ENCODE peak calls at places on chromosome 7, in nine cellular contexts. One of them, this sample, is unnamed.

GRCh38 chr7:68440870-68441269 is 1157.4 kb upstream of the AUTS2 start:
- DNase-seq in activated T-cell treated with anti-CD3 and anti-CD28 coated beads, Interleukin-2, amount 50 U/mL, for 4 hours: no peak
- DNase-seq in ELR: no peak
- DNase-seq in NCI-H510A: no peak
- DNase-seq in GM18507: no peak
- DNase-seq in lower lobe of right lung: no peak
- DNase-seq in GM04504: no peak
- DNase-seq in suprapubic skin: no peak
- DNase-seq in stimulated activated CD8-positive, alpha-beta memory T cell treated with anti-CD3 and anti-CD28 coated beads, Interleukin-4, amount 100 ng/mL, for 1 hour: no peak
- DNase-seq in this sample: no peak

GRCh38 chr7:116593359-116594075 is 68.7 kb downstream of the CAV1 start:
- DNase-seq in suprapubic skin: no peak
- DNase-seq in ELR: no peak
- DNase-seq in activated T-cell treated with anti-CD3 and anti-CD28 coated beads, Interleukin-2, amount 50 U/mL, for 4 hours: no peak
- DNase-seq in stimulated activated CD8-positive, alpha-beta memory T cell treated with anti-CD3 and anti-CD28 coated beads, Interleukin-4, amount 100 ng/mL, for 1 hour: no peak
- DNase-seq in GM04504: no peak
- DNase-seq in GM18507: no peak
- DNase-seq in lower lobe of right lung: no peak
- DNase-seq in NCI-H510A: no peak
- DNase-seq in this sample: no peak

GRCh38 chr7:41445432-41445831 is 257.5 kb downstream of the INHBA start:
- DNase-seq in activated T-cell treated with anti-CD3 and anti-CD28 coated beads, Interleukin-2, amount 50 U/mL, for 4 hours: no peak
- DNase-seq in GM04504: no peak
- DNase-seq in suprapubic skin: no peak
- DNase-seq in NCI-H510A: no peak
- DNase-seq in ELR: no peak
- DNase-seq in lower lobe of right lung: no peak
- DNase-seq in stimulated activated CD8-positive, alpha-beta memory T cell treated with anti-CD3 and anti-CD28 coated beads, Interleukin-4, amount 100 ng/mL, for 1 hour: no peak
- DNase-seq in GM18507: no peak
- DNase-seq in this sample: peak; percentile 19

GRCh38 chr7:29607889-29608288 is 44.3 kb downstream of the PRR15 start:
- DNase-seq in lower lobe of right lung: no peak
- DNase-seq in stimulated activated CD8-positive, alpha-beta memory T cell treated with anti-CD3 and anti-CD28 coated beads, Interleukin-4, amount 100 ng/mL, for 1 hour: no peak
- DNase-seq in suprapubic skin: no peak
- DNase-seq in activated T-cell treated with anti-CD3 and anti-CD28 coated beads, Interleukin-2, amount 50 U/mL, for 4 hours: no peak
- DNase-seq in GM18507: no peak
- DNase-seq in ELR: peak; percentile 90
- DNase-seq in NCI-H510A: no peak
- DNase-seq in GM04504: no peak
- DNase-seq in this sample: no peak

GRCh38 chr7:158031820-158032424 is 555.7 kb downstream of the PTPRN2 start:
- DNase-seq in activated T-cell treated with anti-CD3 and anti-CD28 coated beads, Interleukin-2, amount 50 U/mL, for 4 hours: no peak
- DNase-seq in ELR: no peak
- DNase-seq in GM04504: no peak
- DNase-seq in lower lobe of right lung: no peak
- DNase-seq in suprapubic skin: no peak
- DNase-seq in stimulated activated CD8-positive, alpha-beta memory T cell treated with anti-CD3 and anti-CD28 coated beads, Interleukin-4, amount 100 ng/mL, for 1 hour: no peak
- DNase-seq in GM18507: no peak
- DNase-seq in NCI-H510A: no peak
- DNase-seq in this sample: no peak

GRCh38 chr7:139488810-139489209 is 5.3 kb upstream of the KLRG2 start:
- DNase-seq in lower lobe of right lung: no peak
- DNase-seq in suprapubic skin: no peak
- DNase-seq in ELR: no peak
- DNase-seq in GM18507: no peak
- DNase-seq in activated T-cell treated with anti-CD3 and anti-CD28 coated beads, Interleukin-2, amount 50 U/mL, for 4 hours: no peak
- DNase-seq in GM04504: no peak
- DNase-seq in stimulated activated CD8-positive, alpha-beta memory T cell treated with anti-CD3 and anti-CD28 coated beads, Interleukin-4, amount 100 ng/mL, for 1 hour: no peak
- DNase-seq in NCI-H510A: no peak
- DNase-seq in this sample: no peak

GRCh38 chr7:29457565-29457971 is 106.1 kb upstream of the PRR15 start:
- DNase-seq in NCI-H510A: no peak
- DNase-seq in ELR: peak; percentile 5
- DNase-seq in lower lobe of right lung: no peak
- DNase-seq in suprapubic skin: no peak
- DNase-seq in GM04504: peak; percentile 93
- DNase-seq in activated T-cell treated with anti-CD3 and anti-CD28 coated beads, Interleukin-2, amount 50 U/mL, for 4 hours: no peak
- DNase-seq in GM18507: no peak
- DNase-seq in stimulated activated CD8-positive, alpha-beta memory T cell treated with anti-CD3 and anti-CD28 coated beads, Interleukin-4, amount 100 ng/mL, for 1 hour: no peak
- DNase-seq in this sample: no peak

GRCh38 chr7:140242057-140243031 is 65.6 kb upstream of the KDM7A start:
- DNase-seq in lower lobe of right lung: peak; percentile 64
- DNase-seq in ELR: no peak
- DNase-seq in GM18507: no peak
- DNase-seq in NCI-H510A: no peak
- DNase-seq in stimulated activated CD8-positive, alpha-beta memory T cell treated with anti-CD3 and anti-CD28 coated beads, Interleukin-4, amount 100 ng/mL, for 1 hour: no peak
- DNase-seq in GM04504: no peak
- DNase-seq in suprapubic skin: no peak
- DNase-seq in activated T-cell treated with anti-CD3 and anti-CD28 coated beads, Interleukin-2, amount 50 U/mL, for 4 hours: no peak
- DNase-seq in this sample: peak; percentile 68

GRCh38 chr7:30159698-30160143 is 24.9 kb downstream of the MTURN start:
- DNase-seq in stimulated activated CD8-positive, alpha-beta memory T cell treated with anti-CD3 and anti-CD28 coated beads, Interleukin-4, amount 100 ng/mL, for 1 hour: no peak
- DNase-seq in lower lobe of right lung: peak; percentile 80
- DNase-seq in activated T-cell treated with anti-CD3 and anti-CD28 coated beads, Interleukin-2, amount 50 U/mL, for 4 hours: no peak
- DNase-seq in ELR: peak; percentile 56
- DNase-seq in suprapubic skin: no peak
- DNase-seq in NCI-H510A: peak; percentile 37
- DNase-seq in GM04504: no peak
- DNase-seq in GM18507: no peak
- DNase-seq in this sample: peak; percentile 57

GRCh38 chr7:94913391-94913790 is 6.0 kb downstream of the PPP1R9A start:
- DNase-seq in suprapubic skin: no peak
- DNase-seq in activated T-cell treated with anti-CD3 and anti-CD28 coated beads, Interleukin-2, amount 50 U/mL, for 4 hours: no peak
- DNase-seq in GM04504: no peak
- DNase-seq in ELR: no peak
- DNase-seq in lower lobe of right lung: no peak
- DNase-seq in GM18507: no peak
- DNase-seq in stimulated activated CD8-positive, alpha-beta memory T cell treated with anti-CD3 and anti-CD28 coated beads, Interleukin-4, amount 100 ng/mL, for 1 hour: no peak
- DNase-seq in NCI-H510A: no peak
- DNase-seq in this sample: no peak

GRCh38 chr7:102395620-102395957 is 574 bp upstream of the PRKRIP1 start:
- DNase-seq in GM18507: no peak
- DNase-seq in suprapubic skin: no peak
- DNase-seq in ELR: peak; percentile 38
- DNase-seq in NCI-H510A: no peak
- DNase-seq in stimulated activated CD8-positive, alpha-beta memory T cell treated with anti-CD3 and anti-CD28 coated beads, Interleukin-4, amount 100 ng/mL, for 1 hour: no peak
- DNase-seq in lower lobe of right lung: no peak
- DNase-seq in GM04504: no peak
- DNase-seq in activated T-cell treated with anti-CD3 and anti-CD28 coated beads, Interleukin-2, amount 50 U/mL, for 4 hours: no peak
- DNase-seq in this sample: no peak

GRCh38 chr7:107267138-107267537 is 98.3 kb downstream of the HBP1 start:
- DNase-seq in activated T-cell treated with anti-CD3 and anti-CD28 coated beads, Interleukin-2, amount 50 U/mL, for 4 hours: no peak
- DNase-seq in ELR: no peak
- DNase-seq in stimulated activated CD8-positive, alpha-beta memory T cell treated with anti-CD3 and anti-CD28 coated beads, Interleukin-4, amount 100 ng/mL, for 1 hour: no peak
- DNase-seq in suprapubic skin: no peak
- DNase-seq in NCI-H510A: no peak
- DNase-seq in GM04504: no peak
- DNase-seq in lower lobe of right lung: no peak
- DNase-seq in GM18507: no peak
- DNase-seq in this sample: no peak

GRCh38 chr7:114088541-114088940 is 169.7 kb upstream of the PPP1R3A start:
- DNase-seq in lower lobe of right lung: no peak
- DNase-seq in GM04504: no peak
- DNase-seq in activated T-cell treated with anti-CD3 and anti-CD28 coated beads, Interleukin-2, amount 50 U/mL, for 4 hours: no peak
- DNase-seq in suprapubic skin: no peak
- DNase-seq in GM18507: no peak
- DNase-seq in ELR: no peak
- DNase-seq in NCI-H510A: no peak
- DNase-seq in stimulated activated CD8-positive, alpha-beta memory T cell treated with anti-CD3 and anti-CD28 coated beads, Interleukin-4, amount 100 ng/mL, for 1 hour: no peak
- DNase-seq in this sample: no peak

GRCh38 chr7:106065560-106066500 is 46.3 kb downstream of the SYPL1 start:
- DNase-seq in lower lobe of right lung: no peak
- DNase-seq in activated T-cell treated with anti-CD3 and anti-CD28 coated beads, Interleukin-2, amount 50 U/mL, for 4 hours: no peak
- DNase-seq in ELR: no peak
- DNase-seq in NCI-H510A: no peak
- DNase-seq in stimulated activated CD8-positive, alpha-beta memory T cell treated with anti-CD3 and anti-CD28 coated beads, Interleukin-4, amount 100 ng/mL, for 1 hour: no peak
- DNase-seq in GM18507: no peak
- DNase-seq in GM04504: no peak
- DNase-seq in suprapubic skin: no peak
- DNase-seq in this sample: no peak

GRCh38 chr7:158076215-158076614 is 511.4 kb downstream of the PTPRN2 start:
- DNase-seq in GM04504: no peak
- DNase-seq in suprapubic skin: no peak
- DNase-seq in NCI-H510A: no peak
- DNase-seq in GM18507: no peak
- DNase-seq in lower lobe of right lung: no peak
- DNase-seq in ELR: no peak
- DNase-seq in activated T-cell treated with anti-CD3 and anti-CD28 coated beads, Interleukin-2, amount 50 U/mL, for 4 hours: no peak
- DNase-seq in stimulated activated CD8-positive, alpha-beta memory T cell treated with anti-CD3 and anti-CD28 coated beads, Interleukin-4, amount 100 ng/mL, for 1 hour: no peak
- DNase-seq in this sample: no peak

GRCh38 chr7:130153251-130153908 is 51.8 kb downstream of the TMEM209 start:
- DNase-seq in lower lobe of right lung: no peak
- DNase-seq in activated T-cell treated with anti-CD3 and anti-CD28 coated beads, Interleukin-2, amount 50 U/mL, for 4 hours: no peak
- DNase-seq in ELR: no peak
- DNase-seq in GM04504: no peak
- DNase-seq in stimulated activated CD8-positive, alpha-beta memory T cell treated with anti-CD3 and anti-CD28 coated beads, Interleukin-4, amount 100 ng/mL, for 1 hour: no peak
- DNase-seq in suprapubic skin: no peak
- DNase-seq in NCI-H510A: no peak
- DNase-seq in GM18507: no peak
- DNase-seq in this sample: no peak

GRCh38 chr7:98210513-98211220 is 572 bp upstream of the BHLHA15 start:
- DNase-seq in GM04504: no peak
- DNase-seq in activated T-cell treated with anti-CD3 and anti-CD28 coated beads, Interleukin-2, amount 50 U/mL, for 4 hours: no peak
- DNase-seq in GM18507: no peak
- DNase-seq in suprapubic skin: peak; percentile 52
- DNase-seq in stimulated activated CD8-positive, alpha-beta memory T cell treated with anti-CD3 and anti-CD28 coated beads, Interleukin-4, amount 100 ng/mL, for 1 hour: no peak
- DNase-seq in NCI-H510A: peak; percentile 15
- DNase-seq in lower lobe of right lung: no peak
- DNase-seq in ELR: no peak
- DNase-seq in this sample: peak; percentile 4

GRCh38 chr7:116588641-116589594 is 64.1 kb downstream of the CAV1 start:
- DNase-seq in GM04504: no peak
- DNase-seq in GM18507: no peak
- DNase-seq in activated T-cell treated with anti-CD3 and anti-CD28 coated beads, Interleukin-2, amount 50 U/mL, for 4 hours: no peak
- DNase-seq in suprapubic skin: no peak
- DNase-seq in lower lobe of right lung: no peak
- DNase-seq in ELR: peak; percentile 84
- DNase-seq in NCI-H510A: no peak
- DNase-seq in stimulated activated CD8-positive, alpha-beta memory T cell treated with anti-CD3 and anti-CD28 coated beads, Interleukin-4, amount 100 ng/mL, for 1 hour: no peak
- DNase-seq in this sample: no peak

GRCh38 chr7:152974577-152974976 is 215.0 kb downstream of the ACTR3B start:
- DNase-seq in GM18507: no peak
- DNase-seq in GM04504: no peak
- DNase-seq in NCI-H510A: no peak
- DNase-seq in activated T-cell treated with anti-CD3 and anti-CD28 coated beads, Interleukin-2, amount 50 U/mL, for 4 hours: no peak
- DNase-seq in stimulated activated CD8-positive, alpha-beta memory T cell treated with anti-CD3 and anti-CD28 coated beads, Interleukin-4, amount 100 ng/mL, for 1 hour: no peak
- DNase-seq in ELR: no peak
- DNase-seq in suprapubic skin: no peak
- DNase-seq in lower lobe of right lung: no peak
- DNase-seq in this sample: no peak

GRCh38 chr7:120867932-120868331 is 10.0 kb upstream of the TSPAN12 start:
- DNase-seq in suprapubic skin: no peak
- DNase-seq in stimulated activated CD8-positive, alpha-beta memory T cell treated with anti-CD3 and anti-CD28 coated beads, Interleukin-4, amount 100 ng/mL, for 1 hour: no peak
- DNase-seq in lower lobe of right lung: no peak
- DNase-seq in ELR: peak; percentile 68
- DNase-seq in GM04504: no peak
- DNase-seq in activated T-cell treated with anti-CD3 and anti-CD28 coated beads, Interleukin-2, amount 50 U/mL, for 4 hours: no peak
- DNase-seq in GM18507: no peak
- DNase-seq in NCI-H510A: no peak
- DNase-seq in this sample: no peak

This sample was measured in DMS153.